ENCODE peak calls at places on chromosomes 11 and 22, in five cellular contexts. One of them, this sample, is unnamed.
A peak's percentile ranks its signal among the peaks of the same experiment; 100 is the strongest.

GRCh38 chr11:62666259-62666926 is 1.3 kb downstream of the CSKMT start:
- DNase-seq in HFF-Myc: no peak
- DNase-seq in stimulated activated naive CD8-positive, alpha-beta T cell treated with anti-CD3 and anti-CD28 coated beads, Interleukin-15, Interleukin-2, amounts not matched to agents 100 U/mL and 50 U/mL, for 24 hours: no peak
- DNase-seq in stimulated activated CD4-positive, alpha-beta T cell treated with anti-CD3 and anti-CD28 coated beads, Interleukin-15, amount 100 ng/mL, for 24 hours: peak; percentile 48
- DNase-seq in progenitor cell of endocrine pancreas: no peak
- DNase-seq in this sample: no peak

GRCh38 chr11:3043315-3043871 is 13.8 kb downstream of the CARS1 start:
- DNase-seq in HFF-Myc: no peak
- DNase-seq in stimulated activated naive CD8-positive, alpha-beta T cell treated with anti-CD3 and anti-CD28 coated beads, Interleukin-15, Interleukin-2, amounts not matched to agents 100 U/mL and 50 U/mL, for 24 hours: no peak
- DNase-seq in stimulated activated CD4-positive, alpha-beta T cell treated with anti-CD3 and anti-CD28 coated beads, Interleukin-15, amount 100 ng/mL, for 24 hours: no peak
- DNase-seq in progenitor cell of endocrine pancreas: no peak
- DNase-seq in this sample: peak; percentile 76

GRCh38 chr11:118200497-118200896 is 24.1 kb upstream of the SCN2B start:
- DNase-seq in HFF-Myc: no peak
- DNase-seq in stimulated activated naive CD8-positive, alpha-beta T cell treated with anti-CD3 and anti-CD28 coated beads, Interleukin-15, Interleukin-2, amounts not matched to agents 100 U/mL and 50 U/mL, for 24 hours: no peak
- DNase-seq in stimulated activated CD4-positive, alpha-beta T cell treated with anti-CD3 and anti-CD28 coated beads, Interleukin-15, amount 100 ng/mL, for 24 hours: no peak
- DNase-seq in progenitor cell of endocrine pancreas: no peak
- DNase-seq in this sample: no peak

GRCh38 chr11:72605958-72606357 is 68.3 kb downstream of the PDE2A start:
- DNase-seq in HFF-Myc: no peak
- DNase-seq in stimulated activated naive CD8-positive, alpha-beta T cell treated with anti-CD3 and anti-CD28 coated beads, Interleukin-15, Interleukin-2, amounts not matched to agents 100 U/mL and 50 U/mL, for 24 hours: no peak
- DNase-seq in stimulated activated CD4-positive, alpha-beta T cell treated with anti-CD3 and anti-CD28 coated beads, Interleukin-15, amount 100 ng/mL, for 24 hours: no peak
- DNase-seq in progenitor cell of endocrine pancreas: no peak
- DNase-seq in this sample: no peak

GRCh38 chr11:34318111-34319037 is 39.4 kb downstream of the ABTB2 start:
- DNase-seq in HFF-Myc: no peak
- DNase-seq in stimulated activated naive CD8-positive, alpha-beta T cell treated with anti-CD3 and anti-CD28 coated beads, Interleukin-15, Interleukin-2, amounts not matched to agents 100 U/mL and 50 U/mL, for 24 hours: no peak
- DNase-seq in stimulated activated CD4-positive, alpha-beta T cell treated with anti-CD3 and anti-CD28 coated beads, Interleukin-15, amount 100 ng/mL, for 24 hours: no peak
- DNase-seq in progenitor cell of endocrine pancreas: no peak
- DNase-seq in this sample: peak; percentile 94

GRCh38 chr22:43919106-43919965 is 4.3 kb upstream of the PNPLA3 start:
- DNase-seq in HFF-Myc: no peak
- DNase-seq in stimulated activated naive CD8-positive, alpha-beta T cell treated with anti-CD3 and anti-CD28 coated beads, Interleukin-15, Interleukin-2, amounts not matched to agents 100 U/mL and 50 U/mL, for 24 hours: no peak
- DNase-seq in stimulated activated CD4-positive, alpha-beta T cell treated with anti-CD3 and anti-CD28 coated beads, Interleukin-15, amount 100 ng/mL, for 24 hours: no peak
- DNase-seq in progenitor cell of endocrine pancreas: no peak
- DNase-seq in this sample: peak; percentile 85

GRCh38 chr22:31086703-31087330 is 5.7 kb downstream of the SMTN start:
- DNase-seq in HFF-Myc: no peak
- DNase-seq in stimulated activated naive CD8-positive, alpha-beta T cell treated with anti-CD3 and anti-CD28 coated beads, Interleukin-15, Interleukin-2, amounts not matched to agents 100 U/mL and 50 U/mL, for 24 hours: no peak
- DNase-seq in stimulated activated CD4-positive, alpha-beta T cell treated with anti-CD3 and anti-CD28 coated beads, Interleukin-15, amount 100 ng/mL, for 24 hours: no peak
- DNase-seq in progenitor cell of endocrine pancreas: no peak
- DNase-seq in this sample: no peak

GRCh38 chr11:32233276-32233675 is 142.4 kb downstream of the RCN1 start:
- DNase-seq in HFF-Myc: no peak
- DNase-seq in stimulated activated naive CD8-positive, alpha-beta T cell treated with anti-CD3 and anti-CD28 coated beads, Interleukin-15, Interleukin-2, amounts not matched to agents 100 U/mL and 50 U/mL, for 24 hours: no peak
- DNase-seq in stimulated activated CD4-positive, alpha-beta T cell treated with anti-CD3 and anti-CD28 coated beads, Interleukin-15, amount 100 ng/mL, for 24 hours: no peak
- DNase-seq in progenitor cell of endocrine pancreas: no peak
- DNase-seq in this sample: no peak

This sample was measured in M059J.